ENCODE peak calls at places on chromosomes 2 and 18, in eight cellular contexts. K, E, R, M, D, X, W and J are unnamed samples.

GRCh38 chr18:28147674-28148171 is 29.2 kb downstream of the CDH2 start:
- DNase-seq in W (no peak), M (no peak), E (no peak), R (no peak), X (no peak), K (peak), D (peak), J (no peak)

GRCh38 chr18:67545681-67546080 is 29.2 kb upstream of the DSEL start:
- DNase-seq in E (no peak), W (no peak), D (no peak), R (no peak), X (no peak), K (no peak), M (no peak), J (no peak)

GRCh38 chr2:67824196-67824595 is 238.6 kb downstream of the C1D start:
- DNase-seq in D (no peak), R (no peak), K (peak), X (peak), M (no peak), E (no peak), W (no peak), J (no peak)

GRCh38 chr2:127097841-127098651 is 8.9 kb downstream of the BIN1 start:
- DNase-seq in R (no peak), M (peak), E (no peak), D (no peak), K (no peak), X (no peak), W (no peak), J (no peak)

GRCh38 chr2:24785704-24786321 is 7.4 kb downstream of the PTRHD1 start:
- DNase-seq in X (no peak), W (no peak), E (no peak), M (no peak), D (no peak), K (no peak), R (no peak), J (no peak)

GRCh38 chr2:16334886-16335605 is 330.6 kb downstream of the CYRIA start:
- DNase-seq in K (no peak), W (no peak), X (no peak), M (no peak), E (no peak), R (no peak), D (no peak), J (no peak)

GRCh38 chr2:143390185-143390584 is 261.0 kb downstream of the ARHGAP15 start:
- DNase-seq in W (no peak), X (no peak), E (no peak), M (no peak), K (no peak), D (no peak), R (no peak), J (no peak)

GRCh38 chr2:8877332-8877731 is 39.9 kb upstream of the KIDINS220 start:
- DNase-seq in X (no peak), M (no peak), D (peak), E (no peak), K (no peak), W (no peak), R (no peak), J (no peak)

GRCh38 chr18:61282926-61283325 is 50.3 kb upstream of the CDH20 start:
- DNase-seq in R (no peak), K (no peak), W (no peak), M (no peak), E (no peak), D (no peak), X (no peak), J (no peak)

GRCh38 chr2:149732001-149732685 is 144.6 kb upstream of the MMADHC start:
- DNase-seq in D (no peak), X (peak), K (peak), R (no peak), M (no peak), W (no peak), E (no peak), J (no peak)

GRCh38 chr2:226794077-226794670 is 5.4 kb downstream of the IRS1 start:
- DNase-seq in D (no peak), E (no peak), W (no peak), K (no peak), X (no peak), M (no peak), R (no peak), J (no peak)

GRCh38 chr2:229445013-229445412 is 173.9 kb upstream of the PID1 start:
- DNase-seq in M (no peak), X (peak), E (no peak), K (peak), D (peak), W (peak), R (peak), J (no peak)

GRCh38 chr2:238701066-238701906 is 146.6 kb upstream of the TWIST2 start:
- DNase-seq in D (no peak), E (no peak), R (no peak), W (peak), K (no peak), X (no peak), M (no peak), J (no peak)

GRCh38 chr2:433216-433615 is 145.3 kb upstream of the ALKAL2 start:
- DNase-seq in R (no peak), E (no peak), K (no peak), M (no peak), X (no peak), W (no peak), D (no peak), J (no peak)

GRCh38 chr2:153917570-153917969 is 45.8 kb downstream of the GALNT13 start:
- DNase-seq in M (no peak), K (no peak), X (no peak), E (no peak), D (no peak), R (peak), W (no peak), J (peak)

GRCh38 chr18:67997496-67997895 is 481.0 kb upstream of the DSEL start:
- DNase-seq in K (no peak), R (no peak), E (no peak), D (no peak), M (no peak), W (no peak), X (no peak), J (no peak)

GRCh38 chr18:58911766-58912165 is 47.1 kb downstream of the ZNF532 start:
- DNase-seq in D (no peak), X (no peak), E (no peak), K (no peak), M (peak), R (no peak), W (no peak), J (no peak)

GRCh38 chr18:46155652-46156051 is 51.5 kb downstream of the HAUS1 start:
- DNase-seq in X (peak), E (no peak), K (peak), W (no peak), R (no peak), M (no peak), D (no peak), J (no peak)

GRCh38 chr18:49662506-49662905 is 100.6 kb downstream of the LIPG start:
- DNase-seq in W (no peak), E (no peak), D (no peak), K (no peak), R (no peak), X (no peak), M (no peak), J (no peak)

GRCh38 chr2:32376756-32377155 is 19.9 kb downstream of the BIRC6 start:
- DNase-seq in K (no peak), E (no peak), R (no peak), D (no peak), M (no peak), X (no peak), W (no peak), J (no peak)

GRCh38 chr2:57314682-57315081 is 731.9 kb upstream of the VRK2 start:
- DNase-seq in W (no peak), E (no peak), D (no peak), R (no peak), X (no peak), M (no peak), K (no peak), J (no peak)

GRCh38 chr2:188039307-188039706 is 252.4 kb upstream of the GULP1 start:
- DNase-seq in E (no peak), D (no peak), X (no peak), R (no peak), W (no peak), K (no peak), M (no peak), J (no peak)

GRCh38 chr2:21404827-21405625 is 281.3 kb downstream of the TDRD15 start:
- DNase-seq in R (no peak), X (no peak), E (no peak), M (no peak), D (no peak), W (no peak), K (no peak), J (no peak)

GRCh38 chr2:67952066-67952465 is 110.7 kb downstream of the C1D start:
- DNase-seq in W (no peak), X (no peak), E (no peak), K (no peak), M (no peak), D (no peak), R (no peak), J (no peak)

GRCh38 chr2:207283356-207283755 is 117.6 kb upstream of the KLF7 start:
- DNase-seq in D (no peak), W (no peak), E (no peak), R (peak), X (no peak), M (no peak), K (no peak), J (peak)

GRCh38 chr2:126877041-126877440 is 21.6 kb upstream of the TEX51 start:
- DNase-seq in W (no peak), E (no peak), K (no peak), X (no peak), M (no peak), D (no peak), R (no peak), J (no peak)

GRCh38 chr2:163469561-163469962 is 266.2 kb downstream of the FIGN start:
- DNase-seq in K (no peak), D (no peak), R (no peak), E (no peak), X (no peak), M (no peak), W (no peak), J (no peak)

GRCh38 chr2:238527565-238527964 is 100.8 kb downstream of the ASB1 start:
- DNase-seq in D (no peak), M (no peak), W (no peak), X (peak), E (no peak), R (no peak), K (no peak), J (peak)